ENCODE peak calls at places on chromosomes 16 and 17, in seven cellular contexts. X is tibial nerve; O is HCT116; G is keratinocyte; V is colonic mucosa; H is ascending aorta; I is CD8-positive, alpha-beta memory T cell. L is an unnamed sample.

GRCh38 chr16:87375426-87376135 is 8.0 kb downstream of the FBXO31 start:
- DNase-seq in X (no peak), O (no peak), G (no peak), V (no peak), H (no peak), I (no peak), L (no peak)

GRCh38 chr17:20095366-20096080 is 86.4 kb downstream of the SPECC1 start:
- DNase-seq in X (peak; percentile 62), O (peak; percentile 22), G (no peak), V (no peak), H (peak; percentile 89), I (no peak), L (no peak)

GRCh38 chr16:28317040-28317880 is 24.9 kb downstream of the SBK1 start:
- DNase-seq in X (no peak), O (peak; percentile 21), G (no peak), V (peak; percentile 55), H (no peak), I (peak; percentile 67), L (no peak)

GRCh38 chr16:67844441-67844840 is 2.3 kb upstream of the NUTF2 start:
- DNase-seq in X (no peak), O (no peak), G (no peak), V (no peak), H (no peak), I (no peak), L (peak; percentile 50)

GRCh38 chr17:69314246-69315030 is 12.5 kb downstream of the ABCA5 start:
- DNase-seq in X (no peak), O (no peak), G (no peak), V (no peak), H (no peak), I (no peak), L (no peak)

GRCh38 chr16:28136751-28137434 is 73.4 kb upstream of the GSG1L start:
- DNase-seq in X (no peak), O (no peak), G (no peak), V (no peak), H (no peak), I (peak; percentile 17), L (no peak)

GRCh38 chr17:40418428-40418706 is 671 bp upstream of the TOP2A start:
- DNase-seq in X (no peak), O (no peak), G (no peak), V (no peak), H (peak; percentile 73), I (no peak), L (no peak)

GRCh38 chr17:30363715-30364202 is 15.0 kb upstream of the CPD start:
- DNase-seq in X (no peak), O (no peak), G (peak; percentile 78), V (no peak), H (no peak), I (peak; percentile 56), L (peak; percentile 95)

GRCh38 chr16:50265260-50265659 is 1.1 kb upstream of the ADCY7 start:
- DNase-seq in X (no peak), O (peak; percentile 33), G (no peak), V (peak; percentile 55), H (no peak), I (no peak), L (no peak)

GRCh38 chr17:41967141-41967920 is 736 bp downstream of the CNP start:
- DNase-seq in X (peak; percentile 63), O (peak; percentile 4), G (no peak), V (peak; percentile 38), H (no peak), I (peak; percentile 7), L (no peak)

GRCh38 chr17:82384730-82385429 is 13.3 kb downstream of the UTS2R start:
- DNase-seq in X (peak; percentile 48), O (no peak), G (peak; percentile 42), V (no peak), H (peak; percentile 78), I (no peak), L (no peak)

GRCh38 chr16:31286421-31287032 is 26.8 kb downstream of the ITGAM start:
- DNase-seq in X (no peak), O (no peak), G (no peak), V (no peak), H (no peak), I (no peak), L (no peak)

GRCh38 chr17:19344311-19345066 is 18.0 kb downstream of the B9D1 start:
- DNase-seq in X (no peak), O (no peak), G (no peak), V (no peak), H (no peak), I (no peak), L (no peak)

GRCh38 chr17:18187816-18188761 is 4.5 kb downstream of the ALKBH5 start:
- DNase-seq in X (no peak), O (no peak), G (no peak), V (no peak), H (no peak), I (no peak), L (peak; percentile 20)
- H3K27ac ChIP-seq in X (peak overlapping the region; percentile 99), O (no peak overlapping the region), G (peak overlapping the region; percentile 92), V (peak overlapping the region; percentile 3), H (peak overlapping the region; percentile 22), I (no peak overlapping the region), L (peak overlapping the region; percentile 97)

GRCh38 chr16:19861811-19862327 is 22.8 kb downstream of the GPRC5B start:
- DNase-seq in X (no peak), O (no peak), G (no peak), V (no peak), H (no peak), I (no peak), L (no peak)

GRCh38 chr16:19859166-19859565 is 25.5 kb downstream of the GPRC5B start:
- DNase-seq in X (no peak), O (no peak), G (no peak), V (no peak), H (no peak), I (no peak), L (no peak)

GRCh38 chr16:19861069-19861468 is 23.6 kb downstream of the GPRC5B start:
- DNase-seq in X (no peak), O (no peak), G (no peak), V (no peak), H (no peak), I (no peak), L (no peak)

GRCh38 chr16:19859603-19860002 is 25.0 kb downstream of the GPRC5B start:
- DNase-seq in X (no peak), O (no peak), G (no peak), V (no peak), H (no peak), I (no peak), L (no peak)

DNA sequence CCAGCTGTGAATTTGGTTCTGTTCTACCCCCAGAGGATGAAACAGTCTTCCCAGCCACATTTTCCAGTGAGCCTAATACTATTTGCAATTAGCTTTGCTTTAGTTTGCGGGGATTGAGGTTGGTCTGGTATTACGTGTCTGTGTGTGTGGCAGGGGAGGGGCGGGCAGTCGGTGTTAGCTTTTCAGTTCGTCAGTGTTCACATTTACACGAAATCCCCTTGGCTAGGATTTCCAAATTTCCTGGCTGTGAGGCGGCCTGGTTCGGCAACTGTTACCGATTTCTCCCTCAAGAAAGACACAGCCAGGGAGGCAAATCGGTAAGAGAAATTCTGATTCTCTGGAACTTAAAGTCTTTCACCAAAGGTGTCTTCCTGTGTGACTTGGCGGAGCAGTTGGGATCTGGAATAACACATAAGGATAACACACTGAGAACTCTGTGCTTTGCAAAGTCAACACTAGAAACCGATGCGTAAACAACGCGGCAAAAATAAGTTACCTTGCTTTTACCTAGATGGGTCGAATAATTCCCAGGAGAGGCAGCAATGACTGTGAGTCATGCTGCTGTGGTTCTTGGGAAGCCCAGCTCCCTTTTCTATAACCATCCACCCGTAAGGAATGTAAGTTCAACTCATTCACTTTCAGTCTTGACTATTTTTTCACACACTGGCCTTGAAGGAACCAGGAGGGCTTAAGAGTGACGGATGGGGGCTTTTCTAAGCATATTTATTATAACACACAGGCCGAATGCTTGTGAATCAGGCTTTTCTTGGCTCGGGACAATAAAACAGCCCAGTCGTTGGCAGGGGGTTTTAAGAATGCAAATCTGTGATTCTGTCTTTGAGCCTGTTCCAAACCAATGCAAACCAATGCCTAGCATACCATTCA is 24.3 kb downstream of the GPRC5B start:
- DNase-seq in X (no peak), O (no peak), G (no peak), V (no peak), H (no peak), I (no peak), L (peak; percentile 33)
- H3K27ac ChIP-seq in X (no peak overlapping the region), O (no peak overlapping the region), G (no peak overlapping the region), V (no peak overlapping the region), H (no peak overlapping the region), I (no peak overlapping the region), L (peak overlapping the region; percentile 29)

GRCh38 chr16:79943738-79944137 is 343.2 kb upstream of the MAF start:
- DNase-seq in X (no peak), O (no peak), G (no peak), V (no peak), H (no peak), I (no peak), L (no peak)
- H3K27ac ChIP-seq in X (no peak overlapping the region), O (no peak overlapping the region), G (no peak overlapping the region), V (no peak overlapping the region), H (no peak overlapping the region), I (no peak overlapping the region), L (no peak overlapping the region)

GRCh38 chr17:35743911-35744328 is 9.1 kb downstream of the GAS2L2 start:
- DNase-seq in X (no peak), O (no peak), G (no peak), V (no peak), H (no peak), I (no peak), L (no peak)
- H3K27ac ChIP-seq in X (no peak overlapping the region), O (no peak overlapping the region), G (no peak overlapping the region), V (no peak overlapping the region), H (no peak overlapping the region), I (no peak overlapping the region), L (no peak overlapping the region)

DNA sequence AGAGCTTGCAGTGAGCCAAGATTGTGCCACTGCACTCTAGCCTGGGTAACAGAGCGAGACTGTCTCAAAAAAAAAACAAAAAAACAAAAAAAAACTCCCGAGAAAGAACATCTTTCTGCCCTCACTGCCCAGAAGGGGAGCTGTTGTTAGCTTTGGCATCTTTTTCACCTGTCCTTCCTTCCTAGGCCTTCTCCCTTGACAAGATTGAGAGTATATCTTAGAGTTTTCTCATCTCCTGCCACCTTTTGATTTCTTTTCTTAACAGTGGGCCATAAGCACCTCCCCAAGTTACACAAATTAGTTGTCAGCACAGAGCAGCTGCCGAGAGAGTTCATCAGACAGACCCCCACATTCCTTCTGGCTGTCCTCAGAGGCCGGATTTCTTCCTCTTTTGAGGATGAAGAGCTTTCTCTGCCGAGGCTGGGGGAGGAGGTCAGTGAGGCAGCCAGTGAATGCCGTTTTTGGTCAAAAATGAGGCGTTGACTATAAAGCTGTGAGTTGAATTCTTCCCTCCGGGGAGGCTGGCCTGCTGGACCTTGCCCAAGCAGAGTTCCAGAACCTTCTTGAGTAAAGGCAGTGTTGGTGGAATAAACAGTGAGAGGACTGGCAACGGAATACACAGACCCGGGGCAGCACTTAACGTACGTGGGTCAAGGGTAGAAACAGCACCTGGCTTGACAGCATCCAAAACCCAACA is 127.0 kb downstream of the ABCC6 start:
- DNase-seq in X (no peak), O (no peak), G (no peak), V (peak; percentile 34), H (peak; percentile 87), I (no peak), L (no peak)
- H3K27ac ChIP-seq in X (peak overlapping the region; percentile 88), O (no peak overlapping the region), G (no peak overlapping the region), V (peak overlapping the region; percentile 9), H (peak overlapping the region; percentile 89), I (no peak overlapping the region), L (no peak overlapping the region)